ENCODE peak calls at places on chromosomes 5 and 9, in eight cellular contexts. Y, U, D, E, T, G, Q and R are unnamed samples.

GRCh38 chr9:89902450-89902849 is 297.6 kb downstream of the GADD45G start:
- DNase-seq in U (no peak), G (peak; percentile 47), Y (no peak), T (no peak), D (no peak), Q (no peak), E (no peak), R (no peak)

GRCh38 chr5:159061186-159061796 is 38.4 kb downstream of the EBF1 start:
- DNase-seq in T (no peak), Y (no peak), E (no peak), Q (no peak), D (no peak), U (no peak), G (no peak), R (no peak)

GRCh38 chr5:56052735-56053134 is 58.0 kb upstream of the IL6ST start:
- DNase-seq in Q (no peak), G (no peak), E (no peak), D (no peak), Y (no peak), U (no peak), T (no peak), R (no peak)

GRCh38 chr5:173888473-173889135 is 455 bp downstream of the CPEB4 start:
- DNase-seq in G (peak; percentile 31), Y (no peak), T (no peak), D (no peak), E (peak; percentile 21), U (no peak), Q (peak; percentile 70), R (no peak)

GRCh38 chr5:122172207-122172606 is 42.9 kb downstream of the ZNF474 start:
- DNase-seq in G (no peak), U (no peak), Q (no peak), E (no peak), T (no peak), D (no peak), Y (no peak), R (no peak)

GRCh38 chr5:150765789-150766149 is 7.0 kb upstream of the DCTN4 start:
- DNase-seq in E (no peak), T (no peak), Q (no peak), D (no peak), Y (no peak), U (no peak), G (no peak), R (no peak)

GRCh38 chr5:67020231-67020630 is 176.4 kb downstream of the CD180 start:
- DNase-seq in T (no peak), E (no peak), U (no peak), Q (no peak), Y (no peak), D (no peak), G (no peak), R (no peak)

GRCh38 chr5:111584651-111585050 is 72.3 kb upstream of the STARD4 start:
- DNase-seq in U (no peak), Y (no peak), G (no peak), T (no peak), D (no peak), E (peak; percentile 39), Q (no peak), R (no peak)

GRCh38 chr5:28748446-28748845 is 1710.1 kb upstream of the CDH9 start:
- DNase-seq in Q (no peak), E (no peak), T (no peak), Y (no peak), D (no peak), U (no peak), G (no peak), R (no peak)

GRCh38 chr5:142428773-142429473 is 104.1 kb upstream of the SPRY4 start:
- DNase-seq in Q (no peak), U (no peak), D (no peak), G (no peak), Y (no peak), T (no peak), E (no peak), R (no peak)

GRCh38 chr9:114737118-114737517 is 55.1 kb upstream of the TEX48 start:
- DNase-seq in U (no peak), Y (no peak), E (peak; percentile 60), G (peak; percentile 25), D (no peak), Q (no peak), T (no peak), R (no peak)

GRCh38 chr5:132905938-132906337 is 32.5 kb downstream of the LEAP2 start:
- DNase-seq in D (no peak), G (peak; percentile 18), U (peak; percentile 73), T (peak; percentile 16), Q (no peak), Y (no peak), E (no peak), R (no peak)

GRCh38 chr9:96554326-96554725 is 65.3 kb downstream of the CDC14B start:
- DNase-seq in E (no peak), G (no peak), T (no peak), Q (no peak), Y (no peak), U (no peak), D (no peak), R (no peak)

GRCh38 chr9:120864719-120865118 is 12.3 kb downstream of the PHF19 start:
- DNase-seq in T (no peak), Y (no peak), D (no peak), E (no peak), U (no peak), Q (no peak), G (no peak), R (no peak)

GRCh38 chr5:107832746-107833145 is 162.0 kb upstream of the EFNA5 start:
- DNase-seq in T (no peak), Y (no peak), D (no peak), G (no peak), Q (no peak), E (no peak), U (no peak), R (no peak)

GRCh38 chr5:97071101-97071500 is 71.3 kb downstream of the LIX1 start:
- DNase-seq in Y (no peak), E (no peak), Q (no peak), U (no peak), T (no peak), D (no peak), G (no peak), R (no peak)

GRCh38 chr9:86664603-86665002 is 282.7 kb downstream of the GAS1 start:
- DNase-seq in D (no peak), Q (no peak), G (no peak), U (no peak), T (no peak), Y (no peak), E (no peak), R (no peak)

GRCh38 chr5:14178671-14179211 is 35.6 kb downstream of the TRIO start:
- DNase-seq in E (no peak), U (no peak), G (no peak), T (no peak), D (no peak), Q (no peak), Y (peak; percentile 84), R (no peak)

GRCh38 chr9:123712399-123712798 is 217.5 kb downstream of the DENND1A start:
- DNase-seq in G (no peak), E (no peak), D (no peak), U (no peak), Y (no peak), T (no peak), Q (no peak), R (no peak)

GRCh38 chr9:130555968-130556367 is 23.4 kb upstream of the FUBP3 start:
- DNase-seq in E (no peak), T (no peak), Y (no peak), Q (no peak), U (no peak), D (no peak), G (no peak), R (no peak)

GRCh38 chr5:115329475-115329874 is 33.0 kb upstream of the CCDC112 start:
- DNase-seq in D (no peak), U (no peak), T (peak; percentile 72), Q (no peak), G (no peak), Y (no peak), E (no peak), R (no peak)